ENCODE peak calls at places on chromosomes 12 and 14, in seven cellular contexts. T is suprapubic skin, S is gastrocnemius medialis, R is DND-41, G is lower lobe of right lung, A is ovary, I is tibial nerve. Y is an unnamed sample. For H3K4me1, the result is how much of the 10 kb centered on the place peaks cover.

GRCh38 chr12:4421590-4422031 is 24.0 kb downstream of the FGF6 start:
- DNase-seq in A (no peak), S (no peak), I (peak), T (no peak), R (peak), G (no peak), Y (no peak)

GRCh38 chr12:12528361-12529092 is 34.1 kb downstream of the DUSP16 start:
- DNase-seq in R (no peak), G (no peak), T (no peak), I (no peak), A (no peak), S (no peak), Y (no peak)

GRCh38 chr14:88551936-88552565 is 2.8 kb downstream of the PTPN21 start:
- DNase-seq in G (no peak), I (peak), T (no peak), R (no peak), A (peak), S (peak), Y (no peak)

GRCh38 chr14:85531594-85532391 is 1.8 kb downstream of the FLRT2 start:
- DNase-seq in I (peak), R (no peak), A (peak), S (peak), G (peak), T (peak), Y (peak)

GRCh38 chr14:101187816-101188570 is 284.5 kb upstream of the RTL1 start:
- DNase-seq in G (no peak), R (peak), I (no peak), S (no peak), T (peak), A (peak), Y (peak)

GRCh38 chr14:91041450-91041849 is 19.0 kb downstream of the RPS6KA5 start:
- DNase-seq in R (no peak), T (no peak), S (no peak), A (no peak), G (no peak), I (no peak), Y (no peak)

GRCh38 chr12:68270358-68270757 is 17.0 kb upstream of the IL22 start:
- DNase-seq in S (no peak), G (no peak), I (no peak), R (no peak), T (no peak), A (no peak), Y (no peak)

GRCh38 chr12:69359531-69360347 is at the start of gene YEATS4:
- DNase-seq in T (peak), R (peak), A (peak), G (peak), S (peak), I (peak), Y (peak)

GRCh38 chr12:81089412-81089811 is 11.5 kb downstream of the ACSS3 start:
- DNase-seq in R (no peak), T (no peak), I (no peak), G (no peak), A (no peak), S (no peak), Y (no peak)

GRCh38 chr12:124663206-124663605 is 95.8 kb upstream of the NCOR2 start:
- DNase-seq in T (no peak), G (no peak), R (no peak), S (no peak), A (no peak), I (no peak), Y (peak)

GRCh38 chr12:70920891-70921290 is 353 bp upstream of the PTPRR start:
- DNase-seq in A (no peak), S (no peak), I (no peak), R (no peak), G (no peak), T (no peak), Y (no peak)

GRCh38 chr14:32564591-32564990 is 235.5 kb downstream of the AKAP6 start:
- DNase-seq in R (peak), T (no peak), S (no peak), I (peak), A (no peak), G (no peak), Y (no peak)

GRCh38 chr12:131141483-131141882 is 187.8 kb downstream of the ADGRD1 start:
- DNase-seq in A (no peak), S (no peak), R (no peak), I (no peak), T (no peak), G (no peak), Y (no peak)
- H3K4me1 ChIP-seq in A (under half), S (under half), R (under half), I (under half), T (under half), G (under half), Y (under half)

GRCh38 chr12:15997910-15998309 is 86.8 kb downstream of the DERA start:
- DNase-seq in A (no peak), G (no peak), I (no peak), R (no peak), T (no peak), S (no peak), Y (no peak)

GRCh38 chr12:15995801-15996200 is 84.7 kb downstream of the DERA start:
- DNase-seq in T (no peak), I (no peak), G (no peak), R (no peak), S (no peak), A (no peak), Y (no peak)

GRCh38 chr12:15996948-15997347 is 85.8 kb downstream of the DERA start:
- DNase-seq in G (no peak), T (no peak), R (no peak), S (no peak), I (no peak), A (no peak), Y (no peak)

GRCh38 chr12:15996254-15996653 is 85.1 kb downstream of the DERA start:
- DNase-seq in G (no peak), I (no peak), A (no peak), R (no peak), T (no peak), S (peak), Y (no peak)
- TF ChIP-seq CTCF in G (no peak), I (no peak), A (no peak), R (peak), T (no peak), S (no peak), Y (peak)

DNA sequence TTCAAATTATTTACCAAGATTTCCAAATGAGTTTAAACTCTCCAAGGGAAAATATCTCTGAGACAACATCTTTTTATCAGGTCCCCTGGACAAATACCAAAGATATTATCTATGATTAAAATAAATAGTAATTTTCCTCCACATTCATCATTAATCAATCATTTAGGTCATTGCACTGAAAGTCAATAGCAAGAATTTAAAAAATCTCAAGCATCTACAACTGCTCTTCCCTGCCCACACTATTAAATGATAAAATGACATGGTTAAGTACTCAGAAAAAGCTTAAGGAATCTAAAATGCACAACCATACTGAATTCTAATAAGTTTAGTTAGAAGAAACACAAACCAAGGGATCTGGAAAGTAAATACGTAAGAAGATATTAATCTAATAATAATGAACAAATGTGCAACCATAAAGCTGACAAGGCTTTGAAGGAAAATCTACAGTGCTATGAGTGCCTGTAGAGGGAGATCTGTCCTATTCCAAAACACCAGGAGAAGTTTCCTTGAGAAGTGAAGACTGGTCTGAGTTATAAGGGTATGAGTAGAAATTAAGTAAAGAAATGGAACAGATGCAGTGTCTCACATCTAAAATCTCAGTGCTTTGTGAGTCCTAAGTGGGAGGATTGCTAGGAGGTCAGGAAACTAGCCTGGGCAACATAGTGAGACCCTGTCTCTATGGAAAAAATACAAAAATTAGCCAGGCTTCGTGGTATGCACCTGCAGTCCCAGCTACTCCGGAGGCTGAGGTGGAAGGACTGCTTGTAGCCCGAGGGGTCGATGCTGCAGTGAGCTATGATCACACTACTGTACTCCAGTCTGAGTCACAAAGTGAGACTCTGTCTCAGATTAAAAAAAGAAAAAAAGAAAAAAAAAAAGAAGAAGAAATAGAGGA is 19.2 kb downstream of the INTS13 start:
- DNase-seq in G (no peak), T (no peak), I (no peak), S (no peak), R (no peak), A (no peak), Y (no peak)
- H3K4me1 ChIP-seq in G (under half), T (under half), I (under half), S (under half), R (under half), A (under half), Y (under half)

GRCh38 chr12:1630081-1630826 is 1.2 kb downstream of the WNT5B start:
- DNase-seq in S (peak), A (peak), I (no peak), R (peak), G (peak), T (no peak), Y (peak)
- TF ChIP-seq CTCF in S (no peak), A (peak), I (peak), R (peak), G (peak), T (peak), Y (no peak)

DNA sequence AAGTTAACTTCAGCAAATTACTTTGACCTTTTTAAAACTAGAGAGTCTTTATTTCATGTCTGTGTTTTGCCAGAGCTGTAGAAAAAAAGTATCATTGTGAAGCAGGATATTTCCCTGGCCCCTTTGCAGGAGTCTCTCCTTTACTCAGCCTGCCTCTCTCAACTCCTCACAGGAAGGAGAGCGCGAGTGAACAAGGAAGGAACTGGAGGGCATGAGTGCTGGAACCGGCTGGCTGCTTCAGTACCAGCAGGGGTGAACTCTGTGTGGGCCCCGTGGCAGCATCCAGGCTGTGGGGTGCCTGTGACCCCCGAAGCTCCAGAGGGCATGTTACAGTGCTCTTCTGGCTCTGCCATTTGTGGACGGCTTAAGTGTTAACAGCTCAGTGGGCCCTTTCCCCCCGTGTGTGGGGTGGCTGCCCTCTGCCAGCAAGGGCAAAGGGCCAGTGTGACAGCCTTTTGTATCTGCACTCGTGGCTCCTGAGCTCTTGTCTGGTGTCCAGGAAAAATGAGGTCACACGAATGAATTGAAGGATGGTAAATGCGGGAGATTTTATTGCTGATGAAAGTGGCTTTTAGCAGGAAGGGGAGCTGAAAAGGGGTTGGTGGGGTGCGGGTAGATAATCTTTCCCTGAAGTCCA is 76.6 kb upstream of the KCNH3 start:
- DNase-seq in T (no peak), R (no peak), A (no peak), G (no peak), S (peak), I (no peak), Y (no peak)
- H3K4me1 ChIP-seq in T (under half), R (under half), A (under half), G (under half), S (under half), I (under half), Y (under half)

Y was measured in kidney.